ENCODE peak calls at places on chromosomes 3 and 15, in five cellular contexts. R, P, H, F and B are unnamed samples.

GRCh38 chr3:135083179-135083578 is 288.1 kb downstream of the EPHB1 start:
- DNase-seq in R (no peak), P (no peak), H (no peak), F (no peak), B (no peak)

GRCh38 chr3:105281989-105282388 is 84.7 kb upstream of the ALCAM start:
- DNase-seq in R (no peak), P (no peak), H (no peak), F (no peak), B (no peak)

GRCh38 chr3:53748512-53749271 is 97.5 kb downstream of the CHDH start:
- DNase-seq in R (no peak), P (no peak), H (no peak), F (no peak), B (no peak)

GRCh38 chr15:29143909-29144308 is 125.7 kb downstream of the NSMCE3 start:
- DNase-seq in R (no peak), P (peak; percentile 79), H (peak; percentile 1), F (peak; percentile 76), B (peak; percentile 14)

GRCh38 chr3:131526801-131527347 is 24.1 kb upstream of the MRPL3 start:
- DNase-seq in R (no peak), P (peak; percentile 78), H (no peak), F (peak; percentile 50), B (peak; percentile 86)

GRCh38 chr3:151460774-151461450 is at the start of gene IGSF10:
- DNase-seq in R (no peak), P (peak; percentile 22), H (no peak), F (no peak), B (no peak)

GRCh38 chr15:99148851-99149276 is 44.0 kb downstream of the SYNM start:
- DNase-seq in R (no peak), P (no peak), H (peak; percentile 38), F (no peak), B (no peak)

GRCh38 chr15:92883643-92884458 is 16.3 kb upstream of the CHD2 start:
- DNase-seq in R (no peak), P (no peak), H (no peak), F (peak; percentile 52), B (no peak)

GRCh38 chr15:51368751-51369450 is 27.4 kb downstream of the GLDN start:
- DNase-seq in R (no peak), P (peak; percentile 87), H (no peak), F (peak; percentile 60), B (peak; percentile 83)

GRCh38 chr3:188772886-188773285 is 398.9 kb upstream of the TPRG1 start:
- DNase-seq in R (no peak), P (peak; percentile 80), H (no peak), F (peak; percentile 72), B (peak; percentile 87)

GRCh38 chr15:65338366-65338765 is 33.9 kb downstream of the RNU5B-1 start:
- DNase-seq in R (no peak), P (no peak), H (no peak), F (no peak), B (no peak)

GRCh38 chr15:76234337-76234889 is 76.9 kb downstream of the ETFA start:
- DNase-seq in R (no peak), P (no peak), H (no peak), F (no peak), B (no peak)

GRCh38 chr3:129526121-129526900 is 2.1 kb upstream of the RHO start:
- DNase-seq in R (no peak), P (no peak), H (no peak), F (no peak), B (no peak)

GRCh38 chr3:52043750-52044149 is 12.6 kb downstream of the DUSP7 start:
- DNase-seq in R (no peak), P (no peak), H (no peak), F (no peak), B (peak; percentile 61)

GRCh38 chr15:37220949-37221670 is 120.8 kb upstream of the MEIS2 start:
- DNase-seq in R (no peak), P (no peak), H (no peak), F (no peak), B (no peak)

GRCh38 chr3:73572371-73572770 is 52.4 kb downstream of the PDZRN3 start:
- DNase-seq in R (no peak), P (no peak), H (no peak), F (no peak), B (no peak)

GRCh38 chr3:56926513-56927282 is 124.9 kb upstream of the ARHGEF3 start:
- DNase-seq in R (no peak), P (peak; percentile 5), H (no peak), F (peak; percentile 66), B (no peak)

GRCh38 chr15:26421065-26421464 is 351.8 kb downstream of the GABRB3 start:
- DNase-seq in R (no peak), P (no peak), H (no peak), F (no peak), B (no peak)

GRCh38 chr3:65230251-65231140 is 542.7 kb upstream of the ADAMTS9 start:
- DNase-seq in R (no peak), P (no peak), H (no peak), F (no peak), B (no peak)

GRCh38 chr3:119664850-119665379 is 4.5 kb upstream of the POPDC2 start:
- DNase-seq in R (no peak), P (no peak), H (no peak), F (no peak), B (no peak)

GRCh38 chr15:100779331-100780207 is 100.1 kb upstream of the ALDH1A3 start:
- DNase-seq in R (peak; percentile 2), P (no peak), H (peak; percentile 46), F (no peak), B (no peak)

GRCh38 chr15:66096711-66097058 is 156.9 kb downstream of the MEGF11 start:
- DNase-seq in R (no peak), P (no peak), H (no peak), F (no peak), B (no peak)

GRCh38 chr15:69719527-69719926 is 266.9 kb downstream of the RPLP1 start:
- DNase-seq in R (peak; percentile 29), P (no peak), H (no peak), F (no peak), B (no peak)

GRCh38 chr15:75237316-75237982 is 20.7 kb upstream of the GOLGA6C start:
- DNase-seq in R (no peak), P (no peak), H (no peak), F (no peak), B (no peak)

GRCh38 chr3:20055020-20055775 is 15.0 kb downstream of the KAT2B start:
- DNase-seq in R (no peak), P (no peak), H (no peak), F (no peak), B (no peak)

GRCh38 chr15:34182942-34183341 is 27.0 kb downstream of the KATNBL1 start:
- DNase-seq in R (no peak), P (no peak), H (no peak), F (no peak), B (no peak)

GRCh38 chr15:78210349-78210717 is 24.0 kb downstream of the ACSBG1 start:
- DNase-seq in R (no peak), P (no peak), H (no peak), F (no peak), B (no peak)

GRCh38 chr15:25246641-25247417 is 192.0 kb downstream of the UBE3A start:
- DNase-seq in R (no peak), P (no peak), H (peak; percentile 64), F (no peak), B (no peak)

GRCh38 chr15:72203507-72203837 is 5.9 kb upstream of the GRAMD2A start:
- DNase-seq in R (no peak), P (peak; percentile 95), H (no peak), F (peak; percentile 91), B (peak; percentile 97)

GRCh38 chr3:189308594-189308993 is 136.8 kb downstream of the TPRG1 start:
- DNase-seq in R (no peak), P (no peak), H (no peak), F (peak; percentile 21), B (no peak)

GRCh38 chr3:38334656-38335055 is 11.9 kb upstream of the XYLB start:
- DNase-seq in R (no peak), P (peak; percentile 84), H (no peak), F (peak; percentile 88), B (peak; percentile 70)

GRCh38 chr3:76679510-76679909 is 360.4 kb upstream of the ROBO2 start:
- DNase-seq in R (no peak), P (no peak), H (no peak), F (no peak), B (no peak)

GRCh38 chr3:99641480-99641879 is 3.1 kb downstream of the COL8A1 start:
- DNase-seq in R (no peak), P (no peak), H (no peak), F (no peak), B (no peak)
- H3K4me3 ChIP-seq in R (peak overlapping the region; percentile 9), P (no peak overlapping the region), H (peak overlapping the region; percentile 88), F (peak overlapping the region; percentile 85), B (no peak overlapping the region)

GRCh38 chr3:137738710-137739109 is 25.4 kb upstream of the SOX14 start:
- DNase-seq in R (no peak), P (no peak), H (no peak), F (no peak), B (no peak)

DNA sequence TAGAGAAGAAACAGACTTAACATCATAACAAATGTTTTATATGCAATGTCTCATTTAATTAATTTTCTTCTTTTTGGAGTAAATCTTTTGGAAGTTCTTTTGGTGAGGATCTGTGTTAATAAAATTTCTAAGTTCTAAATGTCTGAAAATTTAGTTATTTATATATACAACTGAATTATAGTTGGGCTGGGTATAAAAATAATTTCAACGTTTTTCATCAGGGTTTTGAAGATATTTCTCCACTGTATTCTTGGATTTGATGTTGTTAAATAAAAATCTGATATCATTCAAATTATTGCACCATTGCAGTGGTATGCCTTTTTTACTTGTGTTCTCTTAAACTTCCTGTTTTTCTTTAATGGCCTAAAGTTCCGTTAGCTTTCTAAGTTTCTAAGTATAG is 26.9 kb upstream of the SOX14 start:
- DNase-seq in R (no peak), P (no peak), H (no peak), F (no peak), B (no peak)
- H3K4me3 ChIP-seq in R (no peak overlapping the region), P (no peak overlapping the region), H (no peak overlapping the region), F (no peak overlapping the region), B (no peak overlapping the region)

GRCh38 chr3:41097896-41098496 is 101.3 kb upstream of the CTNNB1 start:
- DNase-seq in R (no peak), P (no peak), H (no peak), F (no peak), B (no peak)
- H3K4me3 ChIP-seq in R (no peak overlapping the region), P (no peak overlapping the region), H (no peak overlapping the region), F (no peak overlapping the region), B (no peak overlapping the region)

GRCh38 chr3:169556349-169556870 is 107.1 kb downstream of the MECOM start:
- DNase-seq in R (no peak), P (no peak), H (no peak), F (no peak), B (no peak)
- H3K4me3 ChIP-seq in R (no peak overlapping the region), P (no peak overlapping the region), H (no peak overlapping the region), F (no peak overlapping the region), B (no peak overlapping the region)

GRCh38 chr3:97820780-97821179 is 1.0 kb upstream of the CRYBG3 start:
- DNase-seq in R (no peak), P (no peak), H (no peak), F (no peak), B (no peak)
- H3K4me3 ChIP-seq in R (peak overlapping the region; percentile 82), P (peak overlapping the region; percentile 83), H (peak overlapping the region; percentile 83), F (peak overlapping the region; percentile 83), B (peak overlapping the region; percentile 97)